ENCODE peak calls at places on chromosomes 11 and 22, in five cellular contexts. H is mesenchymal stem cell, I is H9, E is neuronal stem cell, U is trophoblast cell. Q is an unnamed sample.

GRCh38 chr11:5364214-5364613 is 12.9 kb downstream of the OR51B6 start:
- DNase-seq in E (no peak), U (no peak), H (peak; percentile 58), I (no peak), Q (no peak)

GRCh38 chr22:49261616-49262015 is 566.1 kb downstream of the BRD1 start:
- DNase-seq in I (no peak), E (no peak), H (no peak), U (no peak), Q (no peak)

GRCh38 chr22:49608660-49609059 is 219.0 kb downstream of the BRD1 start:
- DNase-seq in H (no peak), U (no peak), I (no peak), E (no peak), Q (no peak)

GRCh38 chr11:42397483-42397882 is 914.3 kb upstream of the API5 start:
- DNase-seq in E (no peak), H (no peak), U (no peak), I (no peak), Q (no peak)

GRCh38 chr11:70885721-70886305 is 366.6 kb downstream of the SHANK2 start:
- DNase-seq in U (no peak), E (no peak), I (no peak), H (peak; percentile 54), Q (no peak)

GRCh38 chr11:71467164-71467563 is 14.2 kb downstream of the NADSYN1 start:
- DNase-seq in U (no peak), H (no peak), I (no peak), E (no peak), Q (no peak)

GRCh38 chr11:134581966-134582787 is 170.1 kb upstream of the B3GAT1 start:
- DNase-seq in H (no peak), I (peak; percentile 7), U (no peak), E (no peak), Q (no peak)

GRCh38 chr11:60869451-60869825 is 2.1 kb downstream of the ZP1 start:
- DNase-seq in I (no peak), U (no peak), H (no peak), E (no peak), Q (no peak)

GRCh38 chr11:114063829-114064201 is 4.3 kb downstream of the ZBTB16 start:
- DNase-seq in U (no peak), H (no peak), E (no peak), I (no peak), Q (no peak)

GRCh38 chr22:45446216-45446615 is 32.7 kb downstream of the RIBC2 start:
- DNase-seq in I (no peak), E (no peak), U (peak; percentile 85), H (no peak), Q (no peak)

GRCh38 chr11:96267490-96268010 is 75.4 kb downstream of the MAML2 start:
- DNase-seq in U (no peak), H (peak; percentile 58), I (no peak), E (no peak), Q (no peak)

GRCh38 chr11:104547996-104548661 is 350.1 kb downstream of the CASP12 start:
- DNase-seq in U (peak; percentile 54), E (no peak), I (no peak), H (peak; percentile 33), Q (no peak)

GRCh38 chr22:25137577-25138525 is 61.8 kb upstream of the CRYBB3 start:
- DNase-seq in U (no peak), H (peak; percentile 6), E (no peak), I (no peak), Q (no peak)

GRCh38 chr22:41966607-41967240 is 2.5 kb upstream of the SEPTIN3 start:
- DNase-seq in H (peak; percentile 92), I (peak; percentile 81), U (peak; percentile 91), E (no peak), Q (no peak)

GRCh38 chr22:19866665-19867009 is 12.0 kb upstream of the GNB1L start:
- DNase-seq in U (no peak), E (no peak), I (no peak), H (no peak), Q (no peak)

GRCh38 chr11:82775736-82776346 is 42.2 kb upstream of the FAM181B start:
- DNase-seq in I (peak; percentile 72), U (peak; percentile 34), H (peak; percentile 58), E (no peak), Q (peak; percentile 83)

GRCh38 chr11:134266841-134267251 is 9.3 kb upstream of the GLB1L3 start:
- DNase-seq in E (no peak), U (peak; percentile 77), H (peak; percentile 45), I (no peak), Q (no peak)

GRCh38 chr22:26542831-26543230 is 30.6 kb upstream of the TFIP11 start:
- DNase-seq in U (no peak), H (no peak), E (no peak), I (no peak), Q (no peak)

GRCh38 chr11:31871310-31872073 is 60.4 kb upstream of the PAX6 start:
- DNase-seq in U (no peak), H (no peak), E (no peak), I (no peak), Q (no peak)

GRCh38 chr11:18726040-18726439 is at the start of gene IGSF22:
- DNase-seq in H (no peak), U (no peak), I (peak; percentile 61), E (no peak), Q (peak; percentile 59)
- H2BK12ac ChIP-seq in H (no peak within 1 kb of the TSS), U (no peak within 1 kb of the TSS), I (no peak within 1 kb of the TSS), E (no peak within 1 kb of the TSS), Q (no peak within 1 kb of the TSS)

GRCh38 chr11:117134431-117134830 is 9.7 kb upstream of the PAFAH1B2 start:
- DNase-seq in E (no peak), H (no peak), I (no peak), U (peak; percentile 22), Q (no peak)
- H2BK12ac ChIP-seq in E (no peak overlapping the region), H (no peak overlapping the region), I (no peak overlapping the region), U (no peak overlapping the region), Q (no peak overlapping the region)

DNA sequence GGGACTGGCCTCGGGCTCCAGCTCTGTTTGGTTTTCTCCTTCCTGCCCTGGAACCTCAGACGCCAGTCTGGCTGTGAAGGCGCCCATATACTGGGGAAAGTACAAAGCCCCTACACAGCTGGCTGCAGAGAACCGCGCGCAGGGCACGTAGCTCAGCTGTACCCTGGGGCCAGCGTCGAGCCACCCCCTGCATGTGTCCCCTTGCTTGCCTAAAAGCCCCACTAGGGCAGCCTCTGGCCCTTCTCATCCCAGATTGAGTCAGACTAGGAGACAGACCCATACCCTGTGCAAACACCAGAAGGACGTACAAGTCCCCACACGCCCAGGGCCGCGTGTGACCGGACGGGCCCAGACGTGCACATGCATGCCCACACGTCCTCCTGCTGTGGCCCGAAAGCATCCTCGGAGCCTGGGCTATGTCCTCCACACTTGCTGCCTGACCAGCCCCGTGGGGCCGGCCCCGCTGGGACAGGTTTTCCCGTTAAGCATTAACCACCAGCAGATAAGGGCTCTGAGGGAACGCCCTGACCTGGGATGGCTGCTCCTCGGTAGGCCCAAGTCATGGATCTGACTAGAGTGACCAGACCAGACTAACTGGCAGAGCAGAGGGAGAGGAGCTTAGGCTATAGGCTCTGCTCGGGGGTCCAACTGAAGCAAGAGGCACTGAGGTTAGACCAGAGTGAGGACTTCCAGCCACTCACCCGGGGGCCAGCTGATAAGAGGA is 4.1 kb upstream of the SYT8 start:
- DNase-seq in H (no peak), E (no peak), U (peak; percentile 99), I (no peak), Q (no peak)
- H2BK12ac ChIP-seq in H (peak overlapping the region; percentile 33), E (no peak overlapping the region), U (peak overlapping the region; percentile 17), I (no peak overlapping the region), Q (peak overlapping the region; percentile 50)

GRCh38 chr11:121535122-121535796 is 82.5 kb upstream of the SORL1-AS1 start:
- DNase-seq in I (no peak), E (no peak), U (no peak), H (no peak), Q (no peak)

GRCh38 chr11:121540627-121541026 is 87.9 kb upstream of the SORL1-AS1 start:
- DNase-seq in U (no peak), I (no peak), E (no peak), H (peak; percentile 1), Q (no peak)

GRCh38 chr11:121538054-121538453 is 85.3 kb upstream of the SORL1-AS1 start:
- DNase-seq in I (no peak), E (no peak), U (no peak), H (no peak), Q (no peak)

GRCh38 chr11:121536116-121536515 is 83.3 kb upstream of the SORL1-AS1 start:
- DNase-seq in H (no peak), E (no peak), U (no peak), I (no peak), Q (no peak)

DNA sequence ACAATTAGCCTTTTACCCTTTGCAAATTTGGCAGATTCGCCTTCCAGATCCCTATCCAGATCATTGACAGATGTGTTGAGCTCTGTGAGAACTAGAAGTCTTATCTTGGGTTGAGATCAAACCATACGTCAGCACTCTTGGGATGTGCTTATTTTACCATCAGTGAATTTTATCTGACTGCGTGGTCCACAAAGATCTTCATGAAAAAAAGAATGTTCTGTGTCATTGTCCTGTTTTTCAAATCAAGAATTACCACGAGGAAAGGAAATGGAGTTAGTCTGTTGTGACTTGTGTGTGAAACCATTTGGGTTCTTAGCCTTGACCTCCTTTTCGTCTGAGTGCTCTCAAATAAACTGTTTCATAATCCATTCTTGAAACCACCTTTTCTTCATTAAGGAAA is 86.2 kb upstream of the SORL1-AS1 start:
- DNase-seq in H (no peak), E (no peak), I (no peak), U (no peak), Q (no peak)
- H2BK12ac ChIP-seq in H (no peak overlapping the region), E (no peak overlapping the region), I (no peak overlapping the region), U (no peak overlapping the region), Q (no peak overlapping the region)

GRCh38 chr11:14356342-14356741 is 2.6 kb downstream of the RRAS2 start:
- DNase-seq in E (no peak), I (no peak), H (no peak), U (no peak), Q (no peak)
- H2BK12ac ChIP-seq in E (no peak overlapping the region), I (no peak overlapping the region), H (no peak overlapping the region), U (no peak overlapping the region), Q (no peak overlapping the region)

GRCh38 chr11:2827256-2827655 is 58.3 kb downstream of the CDKN1C start:
- DNase-seq in E (no peak), U (peak; percentile 79), H (peak; percentile 30), I (no peak), Q (no peak)
- H2BK12ac ChIP-seq in E (no peak overlapping the region), U (peak overlapping the region; percentile 99), H (peak overlapping the region; percentile 96), I (no peak overlapping the region), Q (no peak overlapping the region)

DNA sequence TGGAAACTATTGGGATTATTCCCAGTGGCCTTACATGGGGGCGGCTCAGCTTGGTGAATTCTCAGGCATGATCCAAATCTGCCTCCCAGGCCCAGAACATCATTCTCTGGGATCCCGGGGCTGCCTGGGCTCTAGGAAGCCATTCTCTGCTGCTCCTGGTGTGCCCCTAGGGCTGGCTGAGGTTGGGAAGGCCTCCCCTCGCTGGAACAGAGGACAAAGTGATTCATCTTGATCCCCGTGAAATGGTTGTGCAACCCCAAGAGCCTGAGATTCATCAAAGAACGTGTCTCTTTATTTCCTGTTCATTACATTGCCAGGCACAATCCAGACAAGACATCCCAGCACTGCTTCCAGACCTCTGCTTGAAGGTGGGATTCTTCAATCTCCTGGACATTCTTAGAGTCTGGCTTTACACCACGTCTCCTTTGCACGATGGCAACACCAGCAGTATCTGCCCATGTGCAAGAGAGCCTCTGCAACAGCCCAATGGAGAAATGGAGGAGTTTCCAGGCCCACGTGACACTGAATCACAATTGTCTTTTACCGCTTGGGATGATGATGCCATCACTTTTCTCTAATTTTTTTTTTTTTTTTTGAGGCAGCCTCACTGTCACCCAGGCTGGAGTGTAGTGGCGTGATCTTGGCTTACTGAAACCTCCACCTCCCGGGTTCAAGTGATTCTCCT is 52.3 kb downstream of the TST start:
- DNase-seq in U (no peak), E (no peak), H (no peak), I (no peak), Q (no peak)
- H2BK12ac ChIP-seq in U (no peak overlapping the region), E (no peak overlapping the region), H (no peak overlapping the region), I (no peak overlapping the region), Q (no peak overlapping the region)

GRCh38 chr11:110242188-110242587 is 54.2 kb downstream of the RDX start:
- DNase-seq in E (no peak), U (no peak), H (no peak), I (no peak), Q (no peak)
- H2BK12ac ChIP-seq in E (no peak overlapping the region), U (no peak overlapping the region), H (no peak overlapping the region), I (no peak overlapping the region), Q (no peak overlapping the region)